ENCODE peak calls at places on chromosome 4, in eight cellular contexts. B is occipital lobe, K is stomach, L is SW 1271, F is GM04503, R is hypothalamus, O is astrocyte of the spinal cord, E is NCI-H1436. S is an unnamed sample.

GRCh38 chr4:19005211-19005610 is 983.7 kb upstream of the LCORL start:
- DNase-seq in B (no peak), K (no peak), L (no peak), F (no peak), R (no peak), O (peak), E (no peak), S (no peak)

GRCh38 chr4:54226399-54227260 is 2.5 kb upstream of the PDGFRA start:
- DNase-seq in B (peak), K (no peak), L (no peak), F (no peak), R (no peak), O (peak), E (no peak), S (no peak)

GRCh38 chr4:136687118-136687517 is 845.2 kb downstream of the PCDH18 start:
- DNase-seq in B (no peak), K (no peak), L (no peak), F (no peak), R (no peak), O (no peak), E (no peak), S (peak)

GRCh38 chr4:140098481-140099132 is 55.4 kb downstream of the MAML3 start:
- DNase-seq in B (no peak), K (no peak), L (no peak), F (no peak), R (no peak), O (peak), E (no peak), S (no peak)

GRCh38 chr4:1206299-1207156 is 34.1 kb upstream of the SPON2 start:
- DNase-seq in B (no peak), K (no peak), L (no peak), F (no peak), R (no peak), O (no peak), E (no peak), S (peak)

GRCh38 chr4:7073526-7074390 is 5.9 kb upstream of the GRPEL1 start:
- DNase-seq in B (peak), K (no peak), L (peak), F (no peak), R (no peak), O (peak), E (peak), S (peak)

GRCh38 chr4:173835863-173836262 is 305.8 kb upstream of the HAND2 start:
- DNase-seq in B (no peak), K (no peak), L (no peak), F (no peak), R (no peak), O (peak), E (no peak), S (no peak)

GRCh38 chr4:81722229-81722900 is 250.7 kb upstream of the RASGEF1B start:
- DNase-seq in B (no peak), K (peak), L (no peak), F (no peak), R (no peak), O (no peak), E (no peak), S (no peak)

GRCh38 chr4:8269535-8270417 is at the start of gene HTRA3:
- DNase-seq in B (no peak), K (peak), L (no peak), F (no peak), R (no peak), O (no peak), E (no peak), S (no peak)

GRCh38 chr4:179831274-179831673 is 2389.0 kb upstream of the AGA start:
- DNase-seq in B (no peak), K (no peak), L (no peak), F (no peak), R (no peak), O (no peak), E (no peak), S (no peak)

GRCh38 chr4:159396151-159396550 is 293.3 kb downstream of the RAPGEF2 start:
- DNase-seq in B (no peak), K (no peak), L (no peak), F (no peak), R (no peak), O (no peak), E (no peak), S (no peak)

GRCh38 chr4:158513246-158513645 is 8.4 kb upstream of the RXFP1 start:
- DNase-seq in B (no peak), K (no peak), L (no peak), F (no peak), R (no peak), O (no peak), E (no peak), S (no peak)

GRCh38 chr4:13541720-13542576 is 2.4 kb downstream of the NKX3-2 start:
- DNase-seq in B (no peak), K (no peak), L (no peak), F (no peak), R (no peak), O (no peak), E (no peak), S (no peak)

GRCh38 chr4:86338521-86338920 is 21.3 kb downstream of the MAPK10 start:
- DNase-seq in B (no peak), K (no peak), L (no peak), F (no peak), R (no peak), O (no peak), E (no peak), S (no peak)

GRCh38 chr4:125013891-125014290 is 300.9 kb upstream of the FAT4 start:
- DNase-seq in B (no peak), K (no peak), L (no peak), F (no peak), R (no peak), O (peak), E (no peak), S (no peak)

GRCh38 chr4:144748814-144749555 is 103.0 kb downstream of the HHIP start:
- DNase-seq in B (no peak), K (no peak), L (no peak), F (no peak), R (no peak), O (peak), E (no peak), S (no peak)